ENCODE peak calls at places on chromosomes 1 and 21, in four cellular contexts. N is A549, Z is mesenchymal stem cell, V is mesendoderm. Y is an unnamed sample.

GRCh38 chr1:3341236-3341994 is 113.0 kb upstream of the ARHGEF16 start:
- DNase-seq in N (no peak), Z (no peak), V (no peak), Y (no peak)

GRCh38 chr1:116273042-116273783 is 99.8 kb upstream of the ATP1A1 start:
- DNase-seq in N (no peak), Z (no peak), V (no peak), Y (no peak)

GRCh38 chr1:241992734-241993133 is 6.2 kb downstream of the MAP1LC3C start:
- DNase-seq in N (no peak), Z (no peak), V (no peak), Y (no peak)

GRCh38 chr1:27299385-27300252 is 22.3 kb upstream of the TMEM222 start:
- DNase-seq in N (peak; percentile 75), Z (peak; percentile 99), V (peak; percentile 99), Y (peak; percentile 63)

GRCh38 chr1:59885160-59885832 is 41.3 kb downstream of the CYP2J2 start:
- DNase-seq in N (no peak), Z (no peak), V (no peak), Y (no peak)

GRCh38 chr1:90712153-90712930 is 4.8 kb downstream of the BARHL2 start:
- DNase-seq in N (no peak), Z (no peak), V (no peak), Y (no peak)

GRCh38 chr1:166484471-166484870 is 317.7 kb upstream of the FAM78B start:
- DNase-seq in N (no peak), Z (no peak), V (no peak), Y (no peak)

GRCh38 chr1:203206116-203206687 is 19.7 kb upstream of the CHI3L1 start:
- DNase-seq in N (no peak), Z (no peak), V (peak; percentile 53), Y (no peak)

GRCh38 chr1:94418664-94419655 is 771 bp downstream of the ABCD3 start:
- DNase-seq in N (peak; percentile 22), Z (peak; percentile 69), V (peak; percentile 41), Y (peak; percentile 25)

GRCh38 chr1:116987256-116987555 is 14.4 kb upstream of the CD101 start:
- DNase-seq in N (no peak), Z (no peak), V (no peak), Y (peak; percentile 80)

GRCh38 chr1:9663257-9663656 is 11.7 kb downstream of the PIK3CD start:
- DNase-seq in N (no peak), Z (no peak), V (no peak), Y (no peak)

GRCh38 chr1:155179107-155180031 is 5.7 kb downstream of the TRIM46 start:
- DNase-seq in N (no peak), Z (no peak), V (no peak), Y (peak; percentile 45)

GRCh38 chr1:28736450-28737244 is at the start of gene YTHDF2:
- DNase-seq in N (peak; percentile 95), Z (peak; percentile 97), V (peak; percentile 99), Y (peak; percentile 99)

GRCh38 chr1:164617607-164618564 is 58.9 kb downstream of the PBX1 start:
- DNase-seq in N (peak; percentile 51), Z (peak; percentile 41), V (peak; percentile 83), Y (no peak)

GRCh38 chr1:116538527-116538926 is 32.3 kb downstream of the CD58 start:
- DNase-seq in N (peak; percentile 10), Z (peak; percentile 46), V (no peak), Y (no peak)

GRCh38 chr1:210654176-210654786 is 325.6 kb downstream of the HHAT start:
- DNase-seq in N (peak; percentile 21), Z (peak; percentile 18), V (no peak), Y (no peak)

GRCh38 chr1:234589854-234590620 is 19.9 kb downstream of the IRF2BP2 start:
- DNase-seq in N (no peak), Z (peak; percentile 38), V (no peak), Y (no peak)

GRCh38 chr1:182143825-182144661 is 82.5 kb upstream of the ZNF648 start:
- DNase-seq in N (no peak), Z (peak; percentile 27), V (peak; percentile 26), Y (peak; percentile 83)

GRCh38 chr1:200253774-200254495 is 155.9 kb downstream of the ZNF281 start:
- DNase-seq in N (no peak), Z (no peak), V (peak; percentile 6), Y (no peak)

GRCh38 chr1:91584866-91585265 is 84.2 kb downstream of the CDC7 start:
- DNase-seq in N (no peak), Z (no peak), V (no peak), Y (no peak)

GRCh38 chr21:14040386-14040785 is 170.4 kb downstream of the LIPI start:
- DNase-seq in N (no peak), Z (no peak), V (no peak), Y (no peak)

GRCh38 chr21:41831453-41831831 is 47.7 kb downstream of the PRDM15 start:
- DNase-seq in N (no peak), Z (no peak), V (no peak), Y (no peak)

GRCh38 chr1:241225741-241226140 is 131.3 kb downstream of the RGS7 start:
- DNase-seq in N (no peak), Z (no peak), V (no peak), Y (no peak)

GRCh38 chr1:31422505-31423319 is 9.7 kb downstream of the SERINC2 start:
- DNase-seq in N (peak; percentile 71), Z (peak; percentile 95), V (peak; percentile 79), Y (peak; percentile 77)
- H3K4me3 ChIP-seq in N (no peak overlapping the region), Z (no peak overlapping the region), V (no peak overlapping the region), Y (no peak overlapping the region)

DNA sequence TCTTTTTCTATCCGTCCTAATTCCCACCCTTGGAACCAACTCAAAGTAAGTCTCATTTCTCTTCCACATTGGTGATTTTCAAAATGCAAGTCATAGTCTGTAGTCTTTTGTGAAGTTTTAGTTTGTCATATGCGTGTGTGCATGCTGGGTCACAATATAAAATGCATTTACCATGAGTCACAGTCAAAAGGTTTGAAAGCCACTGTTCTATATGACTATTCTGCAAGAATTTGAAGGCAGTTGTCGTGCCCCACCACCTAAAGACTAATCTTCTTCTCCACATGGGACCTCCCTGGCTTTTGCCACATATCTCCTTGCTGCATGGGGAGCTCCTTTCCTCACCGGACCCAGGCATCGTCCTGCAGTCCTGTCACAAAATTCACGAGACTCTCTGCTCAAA is 1.6 kb downstream of the STPG1 start:
- DNase-seq in N (no peak), Z (peak; percentile 32), V (no peak), Y (no peak)
- H3K27ac ChIP-seq in N (peak overlapping the region; percentile 51), Z (no peak overlapping the region), V (no peak overlapping the region), Y (no peak overlapping the region)

GRCh38 chr1:228150021-228150457 is 309 bp downstream of the GJC2 start:
- DNase-seq in N (no peak), Z (no peak), V (no peak), Y (no peak)
- H3K4me3 ChIP-seq in N (no peak overlapping the region), Z (peak overlapping the region; percentile 67), V (no peak overlapping the region), Y (peak overlapping the region; percentile 35)

GRCh38 chr1:100443739-100444571 is 91.6 kb downstream of the CDC14A start:
- DNase-seq in N (no peak), Z (peak; percentile 32), V (peak; percentile 38), Y (no peak)
- H3K27ac ChIP-seq in N (no peak overlapping the region), Z (peak overlapping the region; percentile 56), V (no peak overlapping the region), Y (peak overlapping the region; percentile 33)

DNA sequence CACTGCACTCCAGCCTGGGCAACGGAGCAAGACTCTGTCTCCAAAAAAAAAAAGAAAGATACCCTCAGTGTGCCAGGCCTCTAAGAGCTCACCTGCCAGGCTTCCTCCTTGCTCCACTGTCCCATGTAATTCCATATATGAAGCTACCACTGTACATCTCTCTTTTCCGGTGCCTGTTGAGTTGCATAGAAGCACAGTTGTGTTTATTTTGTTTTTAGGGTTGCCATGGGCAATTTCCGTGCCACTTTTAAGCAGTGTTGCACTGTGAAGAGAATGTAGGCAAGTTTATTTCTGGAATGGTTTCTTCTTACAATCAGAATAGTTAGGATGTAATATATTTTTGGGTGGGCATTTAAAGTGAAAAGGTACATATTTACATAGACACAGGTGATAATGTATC is 23.3 kb downstream of the MR1 start:
- DNase-seq in N (no peak), Z (peak; percentile 28), V (no peak), Y (no peak)
- H3K4me3 ChIP-seq in N (no peak overlapping the region), Z (no peak overlapping the region), V (no peak overlapping the region), Y (no peak overlapping the region)

GRCh38 chr1:109229531-109230127 is 15.9 kb downstream of the SARS1 start:
- DNase-seq in N (no peak), Z (no peak), V (peak; percentile 88), Y (no peak)
- H3K27ac ChIP-seq in N (no peak overlapping the region), Z (no peak overlapping the region), V (peak overlapping the region; percentile 69), Y (no peak overlapping the region)